ENCODE peak calls at places on chromosomes 16 and 17, in five cellular contexts. M is gastrocnemius medialis, P is heart left ventricle, I is thoracic aorta, V is body of pancreas. O is an unnamed sample.

GRCh38 chr17:44071198-44071520 is 624 bp downstream of the G6PC3 start:
- DNase-seq in I (no peak), V (no peak), M (no peak), P (no peak), O (no peak)

GRCh38 chr17:9444687-9445086 is 130.9 kb downstream of the STX8 start:
- DNase-seq in I (no peak), P (no peak), V (no peak), M (no peak), O (no peak)

GRCh38 chr17:44005865-44006580 is 1.6 kb downstream of the NAGS start:
- DNase-seq in P (peak; percentile 16), M (no peak), I (no peak), V (peak; percentile 55), O (no peak)

GRCh38 chr16:15404792-15405191 is 9.2 kb downstream of the MPV17L start:
- DNase-seq in P (peak; percentile 18), I (no peak), M (peak; percentile 92), V (peak; percentile 66), O (no peak)

GRCh38 chr16:66901626-66902025 is 17.1 kb downstream of the CDH16 start:
- DNase-seq in V (no peak), I (no peak), M (peak; percentile 84), P (peak; percentile 67), O (peak; percentile 64)

GRCh38 chr17:42928714-42929496 is 28.3 kb downstream of the G6PC1 start:
- DNase-seq in I (peak; percentile 6), P (peak; percentile 54), V (peak; percentile 86), M (peak; percentile 5), O (no peak)

GRCh38 chr16:12095275-12096161 is 119.0 kb downstream of the SNX29 start:
- DNase-seq in M (no peak), P (peak; percentile 68), I (no peak), V (peak; percentile 60), O (peak; percentile 70)

GRCh38 chr17:4450710-4451316 is 17.1 kb downstream of the SPNS3 start:
- DNase-seq in M (no peak), I (no peak), P (no peak), V (no peak), O (no peak)

GRCh38 chr16:2019500-2019899 is at the start of gene NPW:
- DNase-seq in M (no peak), P (no peak), V (no peak), I (no peak), O (no peak)
- H3K4me1 ChIP-seq in M (peaks cover 10% of the 10 kb centered on the region), P (peaks cover 32% of the 10 kb centered on the region), V (peaks cover 32% of the 10 kb centered on the region), I (peaks cover 32% of the 10 kb centered on the region), O (peaks cover 34% of the 10 kb centered on the region)

DNA sequence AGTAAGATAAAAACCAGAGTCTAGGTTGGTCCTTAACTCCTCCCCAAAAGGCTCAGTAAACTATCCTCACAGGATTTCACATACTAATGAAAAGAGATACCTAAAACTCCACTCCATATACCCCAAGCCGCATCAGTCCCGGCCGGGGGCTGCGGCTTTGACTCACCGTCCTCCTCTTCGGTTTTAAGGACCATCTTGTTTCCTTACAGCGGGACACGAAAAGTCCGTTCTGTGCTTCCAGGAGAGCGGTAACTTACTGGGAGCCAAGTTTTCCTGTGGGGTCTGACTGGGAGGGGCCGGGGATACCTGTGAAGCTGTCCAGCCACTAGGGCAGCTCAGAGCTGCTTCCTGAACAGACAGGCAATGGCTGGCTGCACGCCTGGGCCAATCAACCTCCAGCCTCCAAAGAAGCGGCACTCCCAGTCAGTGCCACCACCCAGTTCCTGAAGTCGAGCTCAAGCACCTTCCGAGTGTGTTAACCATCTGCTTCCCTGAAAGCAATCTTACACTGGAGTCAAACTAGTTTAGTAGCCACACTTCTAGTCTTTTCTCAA is 45.5 kb downstream of the CYTH1 start:
- DNase-seq in M (peak; percentile 64), I (no peak), P (peak; percentile 81), V (peak; percentile 95), O (peak; percentile 79)
- TF ChIP-seq CTCF in M (no peak), I (no peak), P (no peak), V (peak; percentile 51), O (peak; percentile 38)

DNA sequence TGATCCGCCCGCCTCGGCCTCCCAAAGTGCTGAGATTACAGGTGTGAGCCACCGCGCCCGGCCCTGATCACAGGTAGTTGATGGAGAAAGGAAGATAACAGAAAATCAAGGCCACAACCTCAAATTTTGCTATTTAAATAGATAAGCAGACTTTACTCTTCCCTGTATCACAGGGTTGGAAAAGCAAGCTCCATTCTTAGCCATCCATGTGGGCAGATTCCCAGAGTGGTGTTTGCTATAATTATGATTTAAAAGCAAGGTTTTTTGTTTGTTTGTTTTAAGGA is 44.4 kb downstream of the TUBD1 start:
- DNase-seq in P (no peak), I (no peak), M (no peak), V (no peak), O (no peak)
- H3K4me1 ChIP-seq in P (peaks cover 56% of the 10 kb centered on the region), I (peaks cover 69% of the 10 kb centered on the region), M (peaks cover 30% of the 10 kb centered on the region), V (peaks cover 88% of the 10 kb centered on the region), O (peaks cover 47% of the 10 kb centered on the region)

DNA sequence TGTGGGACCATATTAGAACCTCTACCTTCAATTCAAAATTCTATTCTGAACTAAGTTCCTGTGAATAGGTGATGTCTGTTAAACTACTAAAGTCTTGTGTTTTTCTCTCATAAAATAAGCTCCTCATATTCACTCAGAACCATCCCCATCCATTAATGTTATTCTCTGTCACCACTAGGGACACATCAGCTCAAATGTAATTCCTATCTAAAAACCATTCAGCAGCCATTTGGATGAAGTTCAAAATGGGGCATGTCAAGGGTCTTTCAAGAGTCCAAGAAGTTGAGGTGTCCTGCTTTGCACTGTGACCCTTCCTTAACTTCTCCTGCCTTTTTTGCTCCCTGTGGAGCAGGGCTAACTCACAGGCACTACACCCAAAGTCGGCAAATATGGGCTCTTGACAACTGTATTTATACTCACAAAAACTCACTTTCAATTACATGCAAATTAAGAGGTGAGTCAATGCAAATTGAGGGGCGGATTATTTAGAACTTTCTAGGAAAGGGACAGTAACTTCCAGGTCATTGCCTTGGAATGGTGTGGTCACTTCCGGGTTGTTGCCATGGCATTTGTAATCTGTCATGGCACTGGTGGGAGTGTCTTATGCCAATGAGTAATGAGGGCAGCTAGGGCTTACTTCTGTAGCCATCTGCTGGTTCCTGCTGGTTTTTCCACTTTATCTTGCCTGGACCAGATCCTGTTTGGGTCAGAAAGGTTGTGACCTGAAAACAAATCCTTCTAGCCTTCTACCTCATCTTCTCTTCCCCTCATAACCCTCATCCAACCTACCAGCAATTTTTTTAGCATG is 128.2 kb upstream of the COX10 start:
- DNase-seq in V (no peak), M (no peak), I (no peak), P (no peak), O (no peak)
- TF ChIP-seq CTCF in V (no peak), M (no peak), I (no peak), P (no peak), O (no peak)

GRCh38 chr16:87200637-87201036 is 116.6 kb downstream of the C16orf95 start:
- DNase-seq in M (no peak), V (no peak), I (no peak), P (no peak), O (no peak)

GRCh38 chr16:87201777-87202176 is 115.4 kb downstream of the C16orf95 start:
- DNase-seq in I (no peak), P (no peak), V (no peak), M (no peak), O (no peak)

GRCh38 chr16:87201052-87201451 is 116.1 kb downstream of the C16orf95 start:
- DNase-seq in P (peak; percentile 65), V (peak; percentile 55), M (no peak), I (peak; percentile 76), O (peak; percentile 71)

GRCh38 chr16:87203060-87203656 is 114.0 kb downstream of the C16orf95 start:
- DNase-seq in P (peak; percentile 32), I (no peak), M (no peak), V (peak; percentile 43), O (peak; percentile 51)

DNA sequence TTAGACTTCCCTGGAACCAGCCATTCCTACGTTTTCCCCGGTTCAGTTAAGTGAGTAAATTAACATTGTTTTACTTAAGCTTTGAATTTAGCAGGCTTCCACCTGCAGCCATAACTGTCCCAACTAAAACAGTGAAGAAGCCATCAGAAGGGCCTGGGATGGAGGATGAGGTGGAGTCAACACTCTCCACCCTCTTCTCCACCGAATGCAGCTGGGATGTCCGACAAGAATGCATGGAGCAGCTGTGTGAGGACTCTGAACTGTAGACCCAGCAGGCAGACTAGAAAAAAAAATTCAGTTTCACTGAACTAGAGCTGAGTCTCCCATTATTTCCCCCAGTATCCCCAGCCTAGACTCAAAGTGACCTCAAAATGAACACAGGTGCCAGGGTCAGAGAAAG is 114.8 kb downstream of the C16orf95 start:
- DNase-seq in P (no peak), M (no peak), I (no peak), V (no peak), O (no peak)
- H3K4me1 ChIP-seq in P (peaks cover 4% of the 10 kb centered on the region), M (no peaks in the 10 kb centered on the region), I (peaks cover 40% of the 10 kb centered on the region), V (no peaks in the 10 kb centered on the region), O (no peaks in the 10 kb centered on the region)

GRCh38 chr16:68459457-68459856 is 11.1 kb upstream of the SMPD3 start:
- DNase-seq in P (no peak), V (no peak), I (no peak), M (no peak), O (no peak)
- TF ChIP-seq CTCF in P (no peak), V (no peak), I (no peak), M (no peak), O (no peak)